ENCODE peak calls at places on chromosomes 6 and 20, in five cellular contexts. Q is Karpas-422; Y is globus pallidus; D is stimulated activated naive CD8-positive, alpha-beta T cell treated with anti-CD3 and anti-CD28 coated beads, Interleukin-15, Interleukin-2, amounts not matched to agents 100 U/mL and 50 U/mL, for 24 hours; O is germinal center. X is an unnamed sample.

GRCh38 chr20:3115190-3116107 is 30.9 kb upstream of the AVP start:
- DNase-seq in Q (peak), Y (peak), D (peak), O (peak), X (peak)

GRCh38 chr20:4130404-4131189 is 115.2 kb upstream of the RNF24 start:
- DNase-seq in Q (no peak), Y (no peak), D (peak), O (no peak), X (no peak)

GRCh38 chr6:166346449-166346848 is 4.1 kb upstream of the SFT2D1 start:
- DNase-seq in Q (no peak), Y (no peak), D (no peak), O (no peak), X (no peak)

GRCh38 chr20:37384683-37385174 is 38.8 kb downstream of the SRC start:
- DNase-seq in Q (peak), Y (no peak), D (peak), O (peak), X (peak)

GRCh38 chr20:44954198-44954597 is 6.0 kb downstream of the TOMM34 start:
- DNase-seq in Q (no peak), Y (no peak), D (no peak), O (no peak), X (no peak)

GRCh38 chr6:108175592-108176279 is 9.9 kb downstream of the NR2E1 start:
- DNase-seq in Q (peak), Y (no peak), D (peak), O (no peak), X (peak)

GRCh38 chr6:163984446-163984936 is 570.0 kb downstream of the QKI start:
- DNase-seq in Q (no peak), Y (no peak), D (no peak), O (no peak), X (no peak)

GRCh38 chr20:63811491-63811875 is 19.6 kb downstream of the ZBTB46 start:
- DNase-seq in Q (no peak), Y (no peak), D (no peak), O (no peak), X (no peak)

GRCh38 chr6:166456360-166457156 is 73.8 kb upstream of the MPC1 start:
- DNase-seq in Q (peak), Y (no peak), D (no peak), O (no peak), X (no peak)

GRCh38 chr6:26284537-26285142 is 80.4 kb upstream of the BTN3A2 start:
- DNase-seq in Q (peak), Y (peak), D (peak), O (peak), X (no peak)

GRCh38 chr20:787827-788226 is 19.5 kb upstream of the SLC52A3 start:
- DNase-seq in Q (no peak), Y (no peak), D (no peak), O (no peak), X (no peak)

GRCh38 chr6:170130201-170130621 is 160.7 kb downstream of the DLL1 start:
- DNase-seq in Q (no peak), Y (no peak), D (no peak), O (no peak), X (no peak)

GRCh38 chr20:45051497-45052060 is 49.3 kb downstream of the KCNS1 start:
- DNase-seq in Q (peak), Y (peak), D (no peak), O (peak), X (no peak)

GRCh38 chr20:1199981-1200380 is 3.3 kb upstream of the C20orf202 start:
- DNase-seq in Q (no peak), Y (no peak), D (no peak), O (no peak), X (no peak)

GRCh38 chr6:136567688-136568087 is 17.5 kb upstream of the MAP7 start:
- DNase-seq in Q (no peak), Y (no peak), D (no peak), O (no peak), X (no peak)

GRCh38 chr20:25294459-25295385 is 46.8 kb downstream of the PYGB start:
- DNase-seq in Q (peak), Y (peak), D (peak), O (peak), X (peak)

X was measured in K562.